ENCODE peak calls at places on chromosomes 6 and 20, in seven cellular contexts. One of them, this sample, is unnamed.

GRCh38 chr20:63176035-63176434 is 39.9 kb downstream of the YTHDF1 start:
- DNase-seq in astrocyte of the spinal cord: no peak
- DNase-seq in breast epithelium: no peak
- DNase-seq in epithelial cell of esophagus: no peak
- DNase-seq in body of pancreas: no peak
- DNase-seq in choroid plexus epithelial cell: peak; percentile 12
- DNase-seq in BJ: no peak
- DNase-seq in this sample: no peak

GRCh38 chr6:7086488-7086887 is 21.3 kb upstream of the RREB1 start:
- DNase-seq in astrocyte of the spinal cord: peak; percentile 29
- DNase-seq in breast epithelium: no peak
- DNase-seq in epithelial cell of esophagus: peak; percentile 7
- DNase-seq in body of pancreas: no peak
- DNase-seq in choroid plexus epithelial cell: peak; percentile 31
- DNase-seq in BJ: no peak
- DNase-seq in this sample: peak; percentile 36

GRCh38 chr6:90483116-90483839 is 103.6 kb downstream of the MAP3K7 start:
- DNase-seq in astrocyte of the spinal cord: no peak
- DNase-seq in breast epithelium: no peak
- DNase-seq in epithelial cell of esophagus: peak; percentile 62
- DNase-seq in body of pancreas: no peak
- DNase-seq in choroid plexus epithelial cell: no peak
- DNase-seq in BJ: no peak
- DNase-seq in this sample: no peak

GRCh38 chr6:15602144-15602543 is 60.7 kb downstream of the DTNBP1 start:
- DNase-seq in astrocyte of the spinal cord: no peak
- DNase-seq in breast epithelium: no peak
- DNase-seq in epithelial cell of esophagus: peak; percentile 33
- DNase-seq in body of pancreas: peak; percentile 23
- DNase-seq in choroid plexus epithelial cell: no peak
- DNase-seq in BJ: no peak
- DNase-seq in this sample: no peak

GRCh38 chr20:18567739-18568091 is 483 bp downstream of the SMIM26 start:
- DNase-seq in astrocyte of the spinal cord: no peak
- DNase-seq in breast epithelium: no peak
- DNase-seq in epithelial cell of esophagus: no peak
- DNase-seq in body of pancreas: no peak
- DNase-seq in choroid plexus epithelial cell: peak; percentile 22
- DNase-seq in BJ: no peak
- DNase-seq in this sample: no peak

GRCh38 chr20:61901421-61902212 is 164.1 kb downstream of the TAF4 start:
- DNase-seq in astrocyte of the spinal cord: no peak
- DNase-seq in breast epithelium: no peak
- DNase-seq in epithelial cell of esophagus: no peak
- DNase-seq in body of pancreas: no peak
- DNase-seq in choroid plexus epithelial cell: no peak
- DNase-seq in BJ: peak; percentile 4
- DNase-seq in this sample: peak; percentile 9

GRCh38 chr6:165793287-165793825 is 130.3 kb upstream of the PDE10A start:
- DNase-seq in astrocyte of the spinal cord: no peak
- DNase-seq in breast epithelium: no peak
- DNase-seq in epithelial cell of esophagus: no peak
- DNase-seq in body of pancreas: no peak
- DNase-seq in choroid plexus epithelial cell: no peak
- DNase-seq in BJ: no peak
- DNase-seq in this sample: no peak

GRCh38 chr6:12572884-12573824 is 143.4 kb upstream of the PHACTR1 start:
- DNase-seq in astrocyte of the spinal cord: peak; percentile 77
- DNase-seq in breast epithelium: peak; percentile 35
- DNase-seq in epithelial cell of esophagus: peak; percentile 73
- DNase-seq in body of pancreas: no peak
- DNase-seq in choroid plexus epithelial cell: peak; percentile 86
- DNase-seq in BJ: peak; percentile 54
- DNase-seq in this sample: peak; percentile 38

GRCh38 chr6:27518881-27519795 is 46.2 kb upstream of the ZNF184 start:
- DNase-seq in astrocyte of the spinal cord: peak; percentile 92
- DNase-seq in breast epithelium: peak; percentile 49
- DNase-seq in epithelial cell of esophagus: peak; percentile 88
- DNase-seq in body of pancreas: peak; percentile 65
- DNase-seq in choroid plexus epithelial cell: peak; percentile 96
- DNase-seq in BJ: peak; percentile 63
- DNase-seq in this sample: peak; percentile 90

GRCh38 chr6:37699138-37699766 is 1.6 kb upstream of the MDGA1 start:
- DNase-seq in astrocyte of the spinal cord: no peak
- DNase-seq in breast epithelium: no peak
- DNase-seq in epithelial cell of esophagus: peak; percentile 35
- DNase-seq in body of pancreas: peak; percentile 52
- DNase-seq in choroid plexus epithelial cell: no peak
- DNase-seq in BJ: no peak
- DNase-seq in this sample: no peak

GRCh38 chr6:37700266-37700973 is 2.7 kb upstream of the MDGA1 start:
- DNase-seq in astrocyte of the spinal cord: no peak
- DNase-seq in breast epithelium: no peak
- DNase-seq in epithelial cell of esophagus: no peak
- DNase-seq in body of pancreas: no peak
- DNase-seq in choroid plexus epithelial cell: no peak
- DNase-seq in BJ: no peak
- DNase-seq in this sample: no peak

GRCh38 chr6:37696220-37696840 is 1.4 kb downstream of the MDGA1 start:
- DNase-seq in astrocyte of the spinal cord: peak; percentile 51
- DNase-seq in breast epithelium: no peak
- DNase-seq in epithelial cell of esophagus: peak; percentile 49
- DNase-seq in body of pancreas: peak; percentile 29
- DNase-seq in choroid plexus epithelial cell: peak; percentile 65
- DNase-seq in BJ: no peak
- DNase-seq in this sample: peak; percentile 44

GRCh38 chr6:37696841-37697735 is 595 bp downstream of the MDGA1 start:
- DNase-seq in astrocyte of the spinal cord: peak; percentile 22
- DNase-seq in breast epithelium: no peak
- DNase-seq in epithelial cell of esophagus: peak; percentile 18
- DNase-seq in body of pancreas: peak; percentile 30
- DNase-seq in choroid plexus epithelial cell: peak; percentile 20
- DNase-seq in BJ: no peak
- DNase-seq in this sample: no peak

GRCh38 chr6:37698264-37699137 is 818 bp upstream of the MDGA1 start:
- DNase-seq in astrocyte of the spinal cord: peak; percentile 65
- DNase-seq in breast epithelium: no peak
- DNase-seq in epithelial cell of esophagus: peak; percentile 25
- DNase-seq in body of pancreas: peak; percentile 55
- DNase-seq in choroid plexus epithelial cell: peak; percentile 43
- DNase-seq in BJ: no peak
- DNase-seq in this sample: peak; percentile 55
- TF ChIP-seq CTCF in astrocyte of the spinal cord: no peak
- TF ChIP-seq CTCF in breast epithelium: peak; percentile 60
- TF ChIP-seq CTCF in epithelial cell of esophagus: no peak
- TF ChIP-seq CTCF in body of pancreas: no peak
- TF ChIP-seq CTCF in choroid plexus epithelial cell: no peak
- TF ChIP-seq CTCF in BJ: no peak
- TF ChIP-seq CTCF in this sample: no peak

GRCh38 chr6:143110996-143111395 is 50.3 kb downstream of the AIG1 start:
- DNase-seq in astrocyte of the spinal cord: peak; percentile 37
- DNase-seq in breast epithelium: no peak
- DNase-seq in epithelial cell of esophagus: peak; percentile 33
- DNase-seq in body of pancreas: no peak
- DNase-seq in choroid plexus epithelial cell: no peak
- DNase-seq in BJ: no peak
- DNase-seq in this sample: no peak

GRCh38 chr6:143112084-143112768 is 51.5 kb downstream of the AIG1 start:
- DNase-seq in astrocyte of the spinal cord: no peak
- DNase-seq in breast epithelium: no peak
- DNase-seq in epithelial cell of esophagus: no peak
- DNase-seq in body of pancreas: no peak
- DNase-seq in choroid plexus epithelial cell: no peak
- DNase-seq in BJ: no peak
- DNase-seq in this sample: no peak

GRCh38 chr6:143110572-143110971 is 49.9 kb downstream of the AIG1 start:
- DNase-seq in astrocyte of the spinal cord: peak; percentile 29
- DNase-seq in breast epithelium: no peak
- DNase-seq in epithelial cell of esophagus: peak; percentile 18
- DNase-seq in body of pancreas: no peak
- DNase-seq in choroid plexus epithelial cell: peak; percentile 45
- DNase-seq in BJ: no peak
- DNase-seq in this sample: peak; percentile 20

GRCh38 chr6:143112837-143113236 is 52.1 kb downstream of the AIG1 start:
- DNase-seq in astrocyte of the spinal cord: no peak
- DNase-seq in breast epithelium: no peak
- DNase-seq in epithelial cell of esophagus: no peak
- DNase-seq in body of pancreas: no peak
- DNase-seq in choroid plexus epithelial cell: no peak
- DNase-seq in BJ: no peak
- DNase-seq in this sample: no peak

GRCh38 chr6:143111443-143111842 is 50.8 kb downstream of the AIG1 start:
- DNase-seq in astrocyte of the spinal cord: no peak
- DNase-seq in breast epithelium: no peak
- DNase-seq in epithelial cell of esophagus: peak; percentile 45
- DNase-seq in body of pancreas: no peak
- DNase-seq in choroid plexus epithelial cell: no peak
- DNase-seq in BJ: no peak
- DNase-seq in this sample: no peak
- H3K4me3 ChIP-seq in astrocyte of the spinal cord: no peak overlapping the region
- H3K4me3 ChIP-seq in breast epithelium: no peak overlapping the region
- H3K4me3 ChIP-seq in epithelial cell of esophagus: no peak overlapping the region
- H3K4me3 ChIP-seq in body of pancreas: no peak overlapping the region
- H3K4me3 ChIP-seq in choroid plexus epithelial cell: no peak overlapping the region
- H3K4me3 ChIP-seq in BJ: no peak overlapping the region
- H3K4me3 ChIP-seq in this sample: no peak overlapping the region

GRCh38 chr6:68225729-68226128 is 409.4 kb upstream of the ADGRB3 start:
- DNase-seq in astrocyte of the spinal cord: no peak
- DNase-seq in breast epithelium: no peak
- DNase-seq in epithelial cell of esophagus: no peak
- DNase-seq in body of pancreas: no peak
- DNase-seq in choroid plexus epithelial cell: no peak
- DNase-seq in BJ: no peak
- DNase-seq in this sample: no peak

GRCh38 chr6:68229566-68229965 is 405.5 kb upstream of the ADGRB3 start:
- DNase-seq in astrocyte of the spinal cord: peak; percentile 57
- DNase-seq in breast epithelium: no peak
- DNase-seq in epithelial cell of esophagus: no peak
- DNase-seq in body of pancreas: no peak
- DNase-seq in choroid plexus epithelial cell: peak; percentile 25
- DNase-seq in BJ: no peak
- DNase-seq in this sample: no peak

GRCh38 chr6:68226460-68226859 is 408.6 kb upstream of the ADGRB3 start:
- DNase-seq in astrocyte of the spinal cord: peak; percentile 20
- DNase-seq in breast epithelium: no peak
- DNase-seq in epithelial cell of esophagus: peak; percentile 36
- DNase-seq in body of pancreas: no peak
- DNase-seq in choroid plexus epithelial cell: peak; percentile 49
- DNase-seq in BJ: no peak
- DNase-seq in this sample: no peak
- TF ChIP-seq CTCF in astrocyte of the spinal cord: peak; percentile 27
- TF ChIP-seq CTCF in breast epithelium: no peak
- TF ChIP-seq CTCF in epithelial cell of esophagus: peak; percentile 49
- TF ChIP-seq CTCF in body of pancreas: peak; percentile 8
- TF ChIP-seq CTCF in choroid plexus epithelial cell: peak; percentile 60
- TF ChIP-seq CTCF in BJ: no peak
- TF ChIP-seq CTCF in this sample: peak; percentile 10

DNA sequence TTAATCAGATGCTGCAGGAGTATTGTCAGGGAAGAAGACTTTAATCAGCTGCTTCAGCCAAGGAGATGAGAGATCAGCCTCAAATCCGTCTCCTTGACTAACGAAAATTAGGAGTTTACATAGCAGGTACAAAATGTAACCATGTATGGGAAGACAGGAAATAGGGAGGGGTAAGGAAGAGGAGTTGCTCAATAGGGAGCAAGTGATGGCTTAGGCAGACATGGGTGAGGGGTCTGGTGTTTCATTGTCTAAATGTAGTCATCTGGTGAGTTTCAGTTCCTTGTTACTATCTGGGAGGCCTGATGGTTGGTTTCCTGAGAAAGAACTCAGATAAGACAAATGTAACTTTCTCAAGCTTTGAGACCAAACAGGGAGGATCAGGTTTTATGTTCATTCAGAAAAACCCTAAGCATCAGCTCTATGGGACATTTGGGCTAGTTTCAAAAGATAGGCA is 217.3 kb upstream of the SULF2 start:
- DNase-seq in astrocyte of the spinal cord: no peak
- DNase-seq in breast epithelium: no peak
- DNase-seq in epithelial cell of esophagus: no peak
- DNase-seq in body of pancreas: no peak
- DNase-seq in choroid plexus epithelial cell: no peak
- DNase-seq in BJ: no peak
- DNase-seq in this sample: peak; percentile 61
- H3K4me3 ChIP-seq in astrocyte of the spinal cord: no peak overlapping the region
- H3K4me3 ChIP-seq in breast epithelium: no peak overlapping the region
- H3K4me3 ChIP-seq in epithelial cell of esophagus: no peak overlapping the region
- H3K4me3 ChIP-seq in body of pancreas: no peak overlapping the region
- H3K4me3 ChIP-seq in choroid plexus epithelial cell: no peak overlapping the region
- H3K4me3 ChIP-seq in BJ: no peak overlapping the region
- H3K4me3 ChIP-seq in this sample: no peak overlapping the region

This sample was measured in fibroblast of villous mesenchyme.